ENCODE peak calls at places on chromosome 22, in five cellular contexts. One of them, this sample, is unnamed.

GRCh38 chr22:39658367-39658766 is 87.8 kb downstream of the CACNA1I start:
- DNase-seq in A549: peak
- DNase-seq in IMR-90: no peak
- DNase-seq in K562: no peak
- DNase-seq in GM12878: no peak
- DNase-seq in this sample: no peak

GRCh38 chr22:35601743-35602633 is 15.1 kb downstream of the MB start:
- DNase-seq in A549: no peak
- DNase-seq in IMR-90: peak
- DNase-seq in K562: no peak
- DNase-seq in GM12878: no peak
- DNase-seq in this sample: no peak

GRCh38 chr22:39524089-39524752 is 3.9 kb downstream of the ATF4 start:
- DNase-seq in A549: no peak
- DNase-seq in IMR-90: no peak
- DNase-seq in K562: no peak
- DNase-seq in GM12878: no peak
- DNase-seq in this sample: no peak

GRCh38 chr22:40348025-40348658 is 1.8 kb downstream of the ADSL start:
- DNase-seq in A549: peak
- DNase-seq in IMR-90: peak
- DNase-seq in K562: peak
- DNase-seq in GM12878: no peak
- DNase-seq in this sample: peak

GRCh38 chr22:44702479-44703219 is 645 bp downstream of the PRR5 start:
- DNase-seq in A549: no peak
- DNase-seq in IMR-90: peak
- DNase-seq in K562: no peak
- DNase-seq in GM12878: no peak
- DNase-seq in this sample: peak

GRCh38 chr22:22812031-22812905 is 75.3 kb upstream of the IGLL5 start:
- DNase-seq in A549: no peak
- DNase-seq in IMR-90: no peak
- DNase-seq in K562: no peak
- DNase-seq in GM12878: no peak
- DNase-seq in this sample: no peak

GRCh38 chr22:42368379-42369249 is 63.6 kb downstream of the NFAM1 start:
- DNase-seq in A549: no peak
- DNase-seq in IMR-90: no peak
- DNase-seq in K562: peak
- DNase-seq in GM12878: no peak
- DNase-seq in this sample: no peak

GRCh38 chr22:49869855-49870712 is 16.4 kb downstream of the ZBED4 start:
- DNase-seq in A549: no peak
- DNase-seq in IMR-90: no peak
- DNase-seq in K562: no peak
- DNase-seq in GM12878: no peak
- DNase-seq in this sample: no peak

GRCh38 chr22:34842630-34843029 is 223.3 kb upstream of the ISX start:
- DNase-seq in A549: no peak
- DNase-seq in IMR-90: no peak
- DNase-seq in K562: no peak
- DNase-seq in GM12878: no peak
- DNase-seq in this sample: no peak

GRCh38 chr22:22215659-22216449 is 28.7 kb upstream of the VPREB1 start:
- DNase-seq in A549: no peak
- DNase-seq in IMR-90: no peak
- DNase-seq in K562: no peak
- DNase-seq in GM12878: no peak
- DNase-seq in this sample: no peak

GRCh38 chr22:35442471-35442870 is 42.5 kb downstream of the MCM5 start:
- DNase-seq in A549: no peak
- DNase-seq in IMR-90: no peak
- DNase-seq in K562: no peak
- DNase-seq in GM12878: no peak
- DNase-seq in this sample: no peak

GRCh38 chr22:33844273-33844672 is 76.0 kb downstream of the LARGE1 start:
- DNase-seq in A549: no peak
- DNase-seq in IMR-90: no peak
- DNase-seq in K562: no peak
- DNase-seq in GM12878: no peak
- DNase-seq in this sample: no peak

GRCh38 chr22:20509344-20510047 is 2.1 kb downstream of the MED15 start:
- DNase-seq in A549: peak
- DNase-seq in IMR-90: peak
- DNase-seq in K562: peak
- DNase-seq in GM12878: no peak
- DNase-seq in this sample: peak

GRCh38 chr22:26912985-26913384 is 255.6 kb downstream of the MIAT start:
- DNase-seq in A549: no peak
- DNase-seq in IMR-90: no peak
- DNase-seq in K562: no peak
- DNase-seq in GM12878: no peak
- DNase-seq in this sample: no peak

GRCh38 chr22:39351689-39352214 is 2.0 kb downstream of the SYNGR1 start:
- DNase-seq in A549: no peak
- DNase-seq in IMR-90: peak
- DNase-seq in K562: no peak
- DNase-seq in GM12878: peak
- DNase-seq in this sample: no peak

DNA sequence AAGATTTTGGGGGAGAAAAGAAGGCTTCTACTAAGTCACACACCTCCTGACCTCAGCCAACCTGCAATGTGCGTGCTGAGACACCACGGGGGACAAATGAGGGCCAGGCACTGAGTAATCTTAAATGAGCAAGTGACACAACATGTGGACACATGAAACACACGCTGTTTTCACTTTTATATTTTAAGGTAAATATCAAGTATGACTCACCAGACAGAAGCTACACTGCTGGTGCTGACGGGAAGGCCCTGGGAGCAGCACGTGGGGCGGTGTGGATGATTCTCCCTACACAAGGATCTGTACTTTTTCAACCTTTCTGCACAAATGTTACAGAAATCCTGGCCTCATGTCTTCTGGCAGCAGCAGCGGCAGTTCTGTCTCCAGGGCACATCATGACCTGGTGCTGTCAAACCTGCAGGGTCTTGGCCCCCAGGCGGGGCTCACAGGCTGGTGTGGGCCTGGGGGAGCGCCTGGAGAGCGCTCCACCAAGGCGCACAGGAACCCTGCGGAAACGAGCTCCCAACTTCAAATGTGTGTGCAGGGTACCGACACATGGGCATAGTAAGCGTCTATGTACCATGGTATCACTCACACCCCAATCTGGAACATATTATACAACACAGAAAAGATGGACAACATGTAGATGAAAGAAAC is 61.7 kb downstream of the DGCR2 start:
- DNase-seq in A549: no peak
- DNase-seq in IMR-90: peak
- DNase-seq in K562: no peak
- DNase-seq in GM12878: no peak
- DNase-seq in this sample: no peak
- TF ChIP-seq RCOR1 in A549: no peak
- TF ChIP-seq RCOR1 in IMR-90: no peak
- TF ChIP-seq RCOR1 in K562: no peak
- TF ChIP-seq RCOR1 in GM12878: no peak
- TF ChIP-seq RCOR1 in this sample: no peak

DNA sequence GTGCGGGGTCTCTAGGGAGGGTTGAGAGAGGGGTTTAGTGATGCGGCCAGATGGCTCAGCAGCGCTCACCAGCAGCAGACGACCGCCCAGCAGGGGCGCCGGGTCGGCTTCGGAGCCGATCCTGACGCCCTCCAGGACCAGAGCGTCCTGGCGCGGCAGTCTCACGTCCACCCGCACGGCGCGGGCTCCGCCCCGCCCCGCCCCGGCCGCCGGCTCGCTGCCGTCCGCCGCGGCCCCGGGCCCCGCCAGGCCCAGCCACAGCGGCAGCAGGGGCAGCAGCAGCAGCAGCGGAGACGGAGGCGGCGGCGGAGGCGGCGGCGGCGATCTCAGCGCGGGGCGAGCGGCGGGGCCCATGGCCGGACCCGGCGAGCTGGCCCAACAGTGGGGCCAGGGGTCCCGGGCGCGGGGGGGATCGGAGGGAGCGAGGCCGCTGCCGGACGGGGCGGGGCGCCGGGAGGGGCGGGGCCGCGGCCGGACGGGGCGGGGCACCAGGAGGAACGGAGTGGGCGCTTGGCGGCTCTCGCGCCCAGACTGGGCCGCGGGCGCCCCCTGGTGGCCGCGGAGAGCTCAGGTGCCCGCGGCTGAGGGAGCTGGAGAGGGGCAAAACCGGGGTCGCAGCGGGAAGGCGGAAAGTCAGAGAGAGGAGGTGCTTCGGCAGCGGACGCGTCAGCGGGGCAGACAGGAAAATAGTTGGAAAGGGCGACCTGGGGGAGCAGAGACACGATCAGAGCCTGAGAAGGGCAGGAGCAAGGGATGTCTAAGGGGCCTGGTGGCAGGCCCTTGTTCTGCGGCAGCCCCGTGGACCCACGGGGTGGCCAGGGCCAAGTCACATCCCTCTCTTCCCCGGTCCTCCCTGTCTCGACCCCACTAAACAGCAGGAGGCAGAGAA is at the start of gene RNF215:
- DNase-seq in A549: peak
- DNase-seq in IMR-90: peak
- DNase-seq in K562: peak
- DNase-seq in GM12878: no peak
- DNase-seq in this sample: peak
- TF ChIP-seq RCOR1 in A549: no peak
- TF ChIP-seq RCOR1 in IMR-90: no peak
- TF ChIP-seq RCOR1 in K562: no peak
- TF ChIP-seq RCOR1 in GM12878: no peak
- TF ChIP-seq RCOR1 in this sample: no peak

DNA sequence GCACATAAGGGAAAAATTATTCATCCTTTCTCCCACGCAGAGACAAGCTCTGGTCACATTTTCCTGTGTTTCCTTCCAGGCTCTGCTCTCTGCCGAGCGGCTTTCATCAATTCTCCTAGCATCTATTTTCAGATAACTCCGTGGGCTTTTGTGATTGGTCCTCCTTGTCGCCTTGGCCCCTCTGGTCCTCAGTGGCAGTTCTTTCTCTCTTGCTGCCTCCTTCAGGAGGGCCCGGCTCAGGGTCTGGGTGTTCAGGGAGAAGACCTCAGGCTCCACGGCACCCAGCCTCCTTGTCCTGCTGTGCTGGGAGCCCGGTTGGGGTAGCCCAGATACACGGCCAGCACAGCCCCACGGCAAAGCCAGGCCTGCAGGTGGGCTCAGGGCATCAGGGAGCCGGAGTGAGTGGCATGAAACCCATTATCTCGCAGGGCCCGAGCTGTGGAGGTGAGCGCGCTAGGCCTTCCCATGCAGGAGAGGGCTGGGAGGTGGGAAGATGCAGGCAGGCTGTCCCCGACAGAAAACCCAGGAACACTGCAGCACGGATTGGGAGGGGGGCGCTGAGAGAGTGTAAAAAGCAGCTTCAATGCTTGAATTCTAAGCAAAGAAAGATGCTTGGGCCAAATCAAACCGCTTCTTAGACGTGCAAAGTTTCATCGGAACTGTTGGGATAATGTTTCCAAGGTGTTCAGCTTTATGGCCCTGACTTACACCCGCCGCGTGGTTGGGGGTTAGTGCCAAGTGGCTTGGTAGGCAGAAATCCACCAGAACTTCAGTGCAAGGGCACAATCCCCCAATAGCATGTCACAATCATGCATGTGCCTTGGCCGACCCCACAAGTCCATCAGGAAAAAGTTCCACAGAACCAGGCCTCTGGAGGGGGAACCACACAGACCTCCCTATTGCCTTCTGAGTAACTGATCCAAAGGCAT is 81.9 kb upstream of the WNT7B start:
- DNase-seq in A549: no peak
- DNase-seq in IMR-90: no peak
- DNase-seq in K562: no peak
- DNase-seq in GM12878: no peak
- DNase-seq in this sample: peak
- TF ChIP-seq RCOR1 in A549: no peak
- TF ChIP-seq RCOR1 in IMR-90: no peak
- TF ChIP-seq RCOR1 in K562: no peak
- TF ChIP-seq RCOR1 in GM12878: no peak
- TF ChIP-seq RCOR1 in this sample: no peak

DNA sequence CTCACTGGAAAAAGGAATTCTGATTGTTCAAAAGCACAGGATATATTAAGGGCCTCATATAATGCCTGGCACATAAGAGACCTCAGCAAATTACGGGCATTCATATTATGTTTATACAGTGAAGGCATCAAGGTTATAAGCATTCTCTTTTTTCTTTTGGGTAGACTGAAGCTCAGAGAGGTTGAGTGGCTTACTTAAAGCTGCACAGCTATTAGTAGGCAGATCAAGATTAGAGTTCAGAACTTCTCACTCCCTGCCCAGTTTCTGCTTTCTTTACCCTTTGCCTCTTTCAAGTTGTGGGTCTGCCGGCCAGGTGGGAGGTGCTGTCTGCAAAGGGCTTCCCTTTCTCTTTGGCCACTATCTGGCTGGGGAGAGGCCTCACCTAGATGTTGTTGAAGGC is 18.0 kb downstream of the CSF2RB start:
- DNase-seq in A549: no peak
- DNase-seq in IMR-90: no peak
- DNase-seq in K562: no peak
- DNase-seq in GM12878: no peak
- DNase-seq in this sample: no peak
- TF ChIP-seq RCOR1 in A549: no peak
- TF ChIP-seq RCOR1 in IMR-90: no peak
- TF ChIP-seq RCOR1 in K562: no peak
- TF ChIP-seq RCOR1 in GM12878: no peak
- TF ChIP-seq RCOR1 in this sample: no peak

GRCh38 chr22:30606455-30607299 is at the start of gene TCN2:
- DNase-seq in A549: peak
- DNase-seq in IMR-90: peak
- DNase-seq in K562: peak
- DNase-seq in GM12878: no peak
- DNase-seq in this sample: peak

GRCh38 chr22:30607300-30607930 is 441 bp downstream of the TCN2 start:
- DNase-seq in A549: no peak
- DNase-seq in IMR-90: no peak
- DNase-seq in K562: no peak
- DNase-seq in GM12878: no peak
- DNase-seq in this sample: no peak

GRCh38 chr22:30604723-30605122 is 2.3 kb upstream of the TCN2 start:
- DNase-seq in A549: no peak
- DNase-seq in IMR-90: no peak
- DNase-seq in K562: no peak
- DNase-seq in GM12878: no peak
- DNase-seq in this sample: no peak

GRCh38 chr22:30607939-30608338 is 965 bp downstream of the TCN2 start:
- DNase-seq in A549: no peak
- DNase-seq in IMR-90: no peak
- DNase-seq in K562: no peak
- DNase-seq in GM12878: no peak
- DNase-seq in this sample: no peak

GRCh38 chr22:30605449-30606110 is 1.4 kb upstream of the TCN2 start:
- DNase-seq in A549: peak
- DNase-seq in IMR-90: peak
- DNase-seq in K562: peak
- DNase-seq in GM12878: no peak
- DNase-seq in this sample: peak
- TF ChIP-seq RCOR1 in A549: no peak
- TF ChIP-seq RCOR1 in IMR-90: no peak
- TF ChIP-seq RCOR1 in K562: no peak
- TF ChIP-seq RCOR1 in GM12878: no peak
- TF ChIP-seq RCOR1 in this sample: no peak

GRCh38 chr22:48710410-48710809 is 1117.3 kb downstream of the BRD1 start:
- DNase-seq in A549: no peak
- DNase-seq in IMR-90: no peak
- DNase-seq in K562: no peak
- DNase-seq in GM12878: no peak
- DNase-seq in this sample: no peak
- TF ChIP-seq RCOR1 in A549: no peak
- TF ChIP-seq RCOR1 in IMR-90: no peak
- TF ChIP-seq RCOR1 in K562: no peak
- TF ChIP-seq RCOR1 in GM12878: no peak
- TF ChIP-seq RCOR1 in this sample: no peak

This sample was measured in SK-N-SH.